ENCODE peak calls at places on chromosomes 13 and 19, in six cellular contexts. K is GM12878, I is SK-N-SH, M is H1, T is K562, Z is HCT116. R is an unnamed sample.

GRCh38 chr19:51372021-51372648 is 319 bp downstream of the NKG7 start:
- DNase-seq in M (no peak), Z (no peak), T (no peak), K (no peak), I (no peak), R (no peak)

GRCh38 chr13:21964686-21965085 is 293.8 kb downstream of the FGF9 start:
- DNase-seq in Z (no peak), T (no peak), I (no peak), M (no peak), K (no peak), R (no peak)

GRCh38 chr13:112808377-112809140 is 118.7 kb downstream of the ATP11A start:
- DNase-seq in I (no peak), K (no peak), T (no peak), Z (no peak), M (no peak), R (no peak)

GRCh38 chr19:15288146-15288963 is 44.0 kb downstream of the BRD4 start:
- DNase-seq in M (no peak), I (peak; percentile 72), Z (no peak), T (no peak), K (no peak), R (no peak)

GRCh38 chr19:42568006-42568405 is 26.7 kb downstream of the CEACAM8 start:
- DNase-seq in T (no peak), K (no peak), Z (no peak), M (no peak), I (no peak), R (no peak)

GRCh38 chr19:15911599-15912237 is 13.8 kb upstream of the CYP4F2 start:
- DNase-seq in I (no peak), Z (no peak), M (no peak), K (no peak), T (no peak), R (no peak)

GRCh38 chr19:3544742-3545668 is 6.0 kb downstream of the TEKTIP1 start:
- DNase-seq in Z (no peak), K (no peak), M (no peak), T (peak; percentile 84), I (peak; percentile 94), R (peak; percentile 78)

GRCh38 chr19:47824396-47824795 is 2.7 kb downstream of the CRX start:
- DNase-seq in M (peak; percentile 19), T (no peak), K (no peak), I (no peak), Z (no peak), R (no peak)

GRCh38 chr13:41916173-41916954 is 44.5 kb downstream of the VWA8 start:
- DNase-seq in K (peak; percentile 89), T (no peak), I (no peak), Z (no peak), M (no peak), R (no peak)

GRCh38 chr13:20301391-20302071 is 69.4 kb upstream of the GJB6 start:
- DNase-seq in T (no peak), Z (no peak), M (no peak), I (no peak), K (no peak), R (no peak)

GRCh38 chr19:1526979-1527649 is 3.2 kb downstream of the PLK5 start:
- DNase-seq in I (no peak), K (no peak), M (no peak), Z (no peak), T (no peak), R (no peak)

GRCh38 chr19:57363734-57364181 is 407 bp downstream of the TRAPPC2B start:
- DNase-seq in M (no peak), I (no peak), Z (no peak), T (no peak), K (no peak), R (no peak)

GRCh38 chr13:47903836-47904235 is 97.2 kb downstream of the SUCLA2 start:
- DNase-seq in M (no peak), I (no peak), Z (no peak), T (no peak), K (no peak), R (no peak)

GRCh38 chr19:46579286-46579944 is 21.7 kb upstream of the CALM3 start:
- DNase-seq in T (no peak), I (peak; percentile 64), M (no peak), Z (no peak), K (no peak), R (peak; percentile 7)

GRCh38 chr13:89803839-89804238 is 1543.6 kb upstream of the MIR17HG start:
- DNase-seq in Z (no peak), K (no peak), I (peak; percentile 6), T (no peak), M (no peak), R (no peak)

GRCh38 chr19:38152461-38153379 is 71.3 kb downstream of the DPF1 start:
- DNase-seq in K (no peak), Z (no peak), M (no peak), T (peak; percentile 92), I (peak; percentile 78), R (no peak)

GRCh38 chr19:31349160-31349881 is at the start of gene TSHZ3:
- DNase-seq in T (peak; percentile 58), M (no peak), I (peak; percentile 89), Z (no peak), K (no peak), R (no peak)

GRCh38 chr19:17209126-17210036 is 5.8 kb upstream of the USE1 start:
- DNase-seq in I (peak; percentile 95), K (no peak), M (peak; percentile 97), T (peak; percentile 100), Z (peak; percentile 75), R (no peak)

GRCh38 chr13:84823528-84823927 is 941.3 kb upstream of the SLITRK1 start:
- DNase-seq in T (no peak), M (no peak), I (no peak), K (no peak), Z (no peak), R (no peak)

GRCh38 chr19:29583196-29584006 is 22.7 kb upstream of the POP4 start:
- DNase-seq in T (no peak), I (no peak), M (no peak), K (no peak), Z (no peak), R (no peak)

GRCh38 chr13:23833733-23834611 is 55.2 kb downstream of the MIPEP start:
- DNase-seq in T (no peak), K (no peak), Z (no peak), I (no peak), M (no peak), R (no peak)

GRCh38 chr13:100365678-100366077 is 222.9 kb downstream of the GGACT start:
- DNase-seq in M (no peak), K (no peak), I (no peak), Z (no peak), T (no peak), R (no peak)

GRCh38 chr13:100363874-100364273 is 224.7 kb downstream of the GGACT start:
- DNase-seq in K (no peak), M (no peak), I (no peak), T (no peak), Z (no peak), R (no peak)

GRCh38 chr13:100363351-100363750 is 225.2 kb downstream of the GGACT start:
- DNase-seq in Z (peak; percentile 19), I (no peak), M (no peak), K (no peak), T (no peak), R (no peak)

GRCh38 chr13:100361504-100361903 is 227.1 kb downstream of the GGACT start:
- DNase-seq in Z (no peak), T (no peak), M (no peak), I (no peak), K (no peak), R (no peak)

GRCh38 chr13:100362371-100362770 is 226.2 kb downstream of the GGACT start:
- DNase-seq in M (no peak), T (no peak), Z (no peak), K (no peak), I (no peak), R (no peak)
- TF ChIP-seq JUND in M (no peak), T (no peak), Z (no peak), K (no peak), I (no peak), R (no peak)

DNA sequence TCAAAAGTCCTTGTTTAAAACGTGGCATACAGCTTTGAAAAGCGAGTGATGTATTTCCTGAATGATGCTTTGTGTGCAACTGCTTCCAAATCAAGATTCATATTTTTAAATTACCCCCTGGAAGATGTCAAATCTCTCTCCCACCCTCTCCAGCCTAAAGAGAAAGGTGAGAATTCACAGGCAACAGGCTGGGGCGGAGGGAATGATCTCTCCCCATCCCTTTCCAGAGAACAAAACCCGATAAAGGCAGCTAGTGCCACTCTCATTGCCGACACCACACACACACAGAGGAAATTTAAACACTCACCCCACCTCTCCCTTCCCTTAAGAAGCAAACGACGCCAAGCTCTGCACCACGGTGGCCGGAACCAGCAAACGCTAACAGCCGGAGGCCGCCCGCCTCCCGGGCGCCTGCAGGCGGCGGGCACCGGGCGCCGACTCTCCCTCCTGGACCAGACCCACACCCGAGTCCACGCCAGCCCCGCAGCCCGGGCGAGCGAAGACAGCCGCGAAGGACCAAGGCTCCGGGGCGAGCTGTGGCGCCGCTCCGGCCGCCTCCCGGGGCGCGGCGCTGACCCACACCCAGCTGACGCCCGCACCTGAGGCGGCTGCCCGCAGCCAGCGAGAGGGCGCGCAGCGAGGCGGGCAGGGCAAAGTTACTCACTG is 485 bp downstream of the LNX2 start:
- DNase-seq in I (peak; percentile 70), T (no peak), Z (no peak), M (no peak), K (no peak), R (peak; percentile 16)
- TF ChIP-seq JUND in I (no peak), T (no peak), Z (no peak), M (no peak), K (no peak), R (no peak)

DNA sequence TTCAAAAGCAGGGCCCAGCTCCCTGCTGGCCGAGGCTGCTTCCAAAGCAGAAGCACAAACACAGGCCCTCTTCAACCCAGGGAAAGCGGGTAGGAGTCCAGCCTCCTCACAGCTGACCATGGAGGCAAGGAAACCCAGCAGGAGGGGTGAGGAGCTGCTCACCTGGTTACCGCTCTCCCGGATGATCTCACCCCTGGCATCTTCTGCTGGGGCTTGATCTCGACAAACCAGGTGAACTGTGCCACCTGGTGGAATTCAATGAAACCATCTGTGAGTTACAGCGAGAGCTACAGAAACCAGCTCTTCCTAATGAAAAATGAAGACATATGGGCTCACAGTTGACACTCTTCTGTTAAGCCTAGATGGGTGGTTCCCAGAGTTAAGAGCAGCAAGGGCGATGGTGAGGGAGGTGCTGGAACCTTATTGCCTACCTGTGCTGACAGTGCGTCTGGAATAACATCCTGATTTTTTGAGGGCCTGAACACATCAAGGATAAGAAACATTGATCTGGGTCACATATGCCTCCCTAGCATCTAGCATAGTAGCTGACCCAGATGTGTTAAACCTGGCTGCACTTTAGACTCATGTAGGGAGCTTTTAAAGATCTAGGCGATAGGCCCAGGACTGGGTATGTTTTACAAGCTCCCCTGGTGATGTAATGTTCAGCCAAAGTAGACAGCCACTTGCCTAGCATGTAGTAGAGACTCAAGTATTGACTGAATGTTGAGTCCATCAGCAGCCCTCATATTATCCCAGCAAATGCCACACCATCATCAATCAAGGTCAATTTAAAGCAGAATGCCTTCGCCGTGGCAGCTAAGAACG is 6.1 kb downstream of the DHRS12 start:
- DNase-seq in I (peak; percentile 76), Z (peak; percentile 66), K (no peak), M (no peak), T (no peak), R (peak; percentile 85)
- TF ChIP-seq JUND in I (no peak), Z (no peak), K (no peak), M (peak; percentile 90), T (peak; percentile 44), R (no peak)

DNA sequence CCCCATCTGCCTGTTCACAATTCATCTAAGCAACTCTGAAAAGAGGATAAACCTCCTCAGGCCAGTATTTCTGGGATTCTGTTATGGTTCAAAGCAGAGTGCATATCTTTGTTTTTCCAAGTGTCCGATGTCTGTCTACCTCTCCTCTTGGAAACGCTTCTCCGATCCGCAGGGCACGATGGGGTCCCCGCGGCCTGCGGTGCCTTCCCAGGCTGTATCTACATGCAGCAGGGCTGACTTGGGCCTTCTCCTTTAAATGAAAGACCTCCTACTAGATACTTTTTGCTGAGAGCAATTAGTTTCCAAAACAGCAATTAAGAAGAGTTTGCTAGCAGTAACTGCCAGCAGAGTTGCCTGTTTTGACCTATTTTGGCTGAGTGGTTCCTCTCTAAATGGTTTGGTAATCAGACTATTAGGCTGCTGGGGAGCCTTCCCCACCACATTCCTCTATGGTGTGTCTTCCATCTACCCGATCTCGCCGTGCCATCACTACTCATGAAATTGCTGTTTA is 23.5 kb downstream of the COL4A2 start:
- DNase-seq in Z (no peak), M (no peak), K (no peak), T (no peak), I (no peak), R (no peak)
- TF ChIP-seq JUND in Z (no peak), M (no peak), K (no peak), T (no peak), I (no peak), R (no peak)